ENCODE peak calls at places on chromosomes 5 and 9, in ten cellular contexts. K is AG04449; A is cardiac muscle cell; Z is naive thymus-derived CD4-positive, alpha-beta T cell; U is mesendoderm; V is NT2/D1; Q is left ventricle myocardium inferior; M is neural progenitor cell; T is HFF-Myc; J is iPS DF 6.9. G is an unnamed sample.

GRCh38 chr9:126682928-126683697 is 69.4 kb downstream of the LMX1B start:
- DNase-seq in J (no peak), V (no peak), K (no peak), U (no peak), T (no peak), M (peak; percentile 68), A (no peak), Q (peak; percentile 51), Z (no peak), G (no peak)

GRCh38 chr9:97980479-97980803 is 2.7 kb upstream of the ANP32B start:
- DNase-seq in Q (peak; percentile 58), K (no peak), V (no peak), U (no peak), A (peak; percentile 43), J (no peak), T (no peak), Z (no peak), M (no peak), G (no peak)

GRCh38 chr5:127228540-127229184 is 61.9 kb upstream of the MEGF10 start:
- DNase-seq in A (no peak), U (peak; percentile 32), M (peak; percentile 36), V (no peak), J (peak; percentile 2), T (no peak), Z (no peak), K (no peak), Q (no peak), G (no peak)

GRCh38 chr5:119304439-119304838 is 51.4 kb upstream of the TNFAIP8 start:
- DNase-seq in A (no peak), M (no peak), U (no peak), Q (no peak), T (no peak), J (no peak), K (no peak), V (no peak), Z (no peak), G (no peak)

GRCh38 chr9:87711857-87712800 is 13.8 kb upstream of the CTSL start:
- DNase-seq in Q (no peak), T (peak; percentile 83), V (no peak), Z (no peak), M (no peak), K (peak; percentile 58), J (no peak), A (peak; percentile 89), U (peak; percentile 90), G (peak; percentile 66)

GRCh38 chr9:11045589-11045988 is 432.8 kb upstream of the PTPRD start:
- DNase-seq in J (no peak), A (no peak), Q (no peak), V (no peak), M (peak; percentile 23), U (peak; percentile 34), Z (no peak), K (no peak), T (no peak), G (no peak)

GRCh38 chr9:61670616-61671015 is 480.8 kb downstream of the SPATA31A7 start:
- DNase-seq in Z (no peak), V (no peak), U (no peak), K (no peak), T (no peak), J (no peak), Q (no peak), A (no peak), M (no peak), G (no peak)

GRCh38 chr9:124869986-124870560 is 8.1 kb downstream of the ARPC5L start:
- DNase-seq in T (no peak), A (peak; percentile 49), Z (peak; percentile 75), M (no peak), J (no peak), U (no peak), K (no peak), Q (no peak), V (no peak), G (no peak)

GRCh38 chr5:169467382-169467781 is 116.2 kb upstream of the SPDL1 start:
- DNase-seq in U (no peak), Q (no peak), T (no peak), A (peak; percentile 6), V (no peak), J (no peak), K (no peak), M (no peak), Z (no peak), G (no peak)

GRCh38 chr5:132821791-132822190 is 8.7 kb downstream of the SHROOM1 start:
- DNase-seq in U (no peak), M (no peak), A (no peak), V (no peak), T (no peak), J (no peak), Z (no peak), Q (no peak), K (no peak), G (no peak)

GRCh38 chr5:132816554-132816953 is 3.5 kb downstream of the SOWAHA start:
- DNase-seq in T (no peak), V (no peak), J (no peak), Q (no peak), Z (no peak), K (no peak), M (no peak), U (no peak), A (no peak), G (no peak)

GRCh38 chr5:132820162-132820754 is 7.2 kb downstream of the SOWAHA start:
- DNase-seq in J (no peak), Q (peak; percentile 89), U (peak; percentile 95), V (peak; percentile 78), A (peak; percentile 96), T (peak; percentile 72), Z (peak; percentile 71), M (peak; percentile 95), K (peak; percentile 37), G (peak; percentile 76)

GRCh38 chr5:132821350-132821749 is 8.2 kb downstream of the SOWAHA start:
- DNase-seq in J (no peak), M (no peak), U (no peak), V (no peak), T (no peak), Z (no peak), Q (no peak), A (no peak), K (no peak), G (no peak)

GRCh38 chr5:132819468-132819867 is 6.4 kb downstream of the SOWAHA start:
- DNase-seq in V (no peak), Z (no peak), T (no peak), K (no peak), U (no peak), J (no peak), A (no peak), M (no peak), Q (no peak), G (no peak)
- H3K4me3 ChIP-seq in V (no peak overlapping the region), Z (peak overlapping the region; percentile 34), T (no peak overlapping the region), K (no peak overlapping the region), U (no peak overlapping the region), J (no peak overlapping the region), A (no peak overlapping the region), M (no peak overlapping the region), Q (peak overlapping the region; percentile 29), G (no peak overlapping the region)

DNA sequence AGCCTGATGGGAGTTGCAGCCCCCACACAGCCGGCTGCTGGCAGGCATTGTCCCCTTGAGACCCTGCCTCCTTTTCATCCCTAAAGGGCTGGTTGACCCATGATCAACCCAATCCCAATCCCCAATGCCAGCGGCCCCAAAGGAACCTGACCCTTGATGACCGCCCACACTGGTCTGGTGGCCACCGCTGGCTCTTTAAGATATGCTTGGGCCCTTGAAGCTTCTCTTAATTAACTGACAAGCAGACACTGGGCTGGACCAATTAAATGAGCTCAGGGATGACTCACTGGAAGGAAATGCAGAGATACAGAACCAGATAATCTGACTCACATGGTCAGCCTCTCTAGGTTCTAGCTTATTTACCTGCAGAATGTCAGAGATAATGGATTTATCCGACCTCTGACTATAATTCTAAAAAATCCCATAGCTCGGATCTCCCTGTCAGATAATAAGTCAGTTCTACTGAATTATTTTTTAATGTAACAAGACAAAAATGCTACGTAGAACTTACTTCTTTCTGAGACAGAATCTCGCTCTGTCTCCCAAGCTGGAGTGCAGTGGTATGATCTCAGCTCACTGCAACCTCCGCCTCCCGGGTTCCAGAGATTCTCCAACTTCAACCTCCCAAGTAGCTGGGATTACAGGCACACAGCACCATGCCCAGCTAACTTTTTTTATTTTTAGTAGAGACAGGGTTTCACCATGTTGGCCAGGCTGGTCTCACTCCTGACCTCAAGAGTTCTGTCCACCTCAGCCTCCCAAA is 11.1 kb upstream of the MLANA start:
- DNase-seq in A (peak; percentile 77), M (peak; percentile 8), U (peak; percentile 96), Z (no peak), T (peak; percentile 63), Q (no peak), V (peak; percentile 42), J (no peak), K (peak; percentile 40), G (peak; percentile 32)
- H3K4me3 ChIP-seq in A (no peak overlapping the region), M (no peak overlapping the region), U (no peak overlapping the region), Z (no peak overlapping the region), T (no peak overlapping the region), Q (no peak overlapping the region), V (no peak overlapping the region), J (no peak overlapping the region), K (no peak overlapping the region), G (no peak overlapping the region)

GRCh38 chr5:174419523-174420132 is 304.8 kb upstream of the MSX2 start:
- DNase-seq in V (peak; percentile 88), U (peak; percentile 95), Z (peak; percentile 64), M (peak; percentile 96), Q (peak; percentile 87), T (peak; percentile 85), A (peak; percentile 96), J (peak; percentile 84), K (peak; percentile 68), G (peak; percentile 78)
- H3K4me3 ChIP-seq in V (peak overlapping the region; percentile 34), U (peak overlapping the region; percentile 27), Z (no peak overlapping the region), M (peak overlapping the region; percentile 47), Q (peak overlapping the region; percentile 31), T (peak overlapping the region; percentile 28), A (peak overlapping the region; percentile 30), J (peak overlapping the region; percentile 37), K (peak overlapping the region; percentile 47), G (no peak overlapping the region)

DNA sequence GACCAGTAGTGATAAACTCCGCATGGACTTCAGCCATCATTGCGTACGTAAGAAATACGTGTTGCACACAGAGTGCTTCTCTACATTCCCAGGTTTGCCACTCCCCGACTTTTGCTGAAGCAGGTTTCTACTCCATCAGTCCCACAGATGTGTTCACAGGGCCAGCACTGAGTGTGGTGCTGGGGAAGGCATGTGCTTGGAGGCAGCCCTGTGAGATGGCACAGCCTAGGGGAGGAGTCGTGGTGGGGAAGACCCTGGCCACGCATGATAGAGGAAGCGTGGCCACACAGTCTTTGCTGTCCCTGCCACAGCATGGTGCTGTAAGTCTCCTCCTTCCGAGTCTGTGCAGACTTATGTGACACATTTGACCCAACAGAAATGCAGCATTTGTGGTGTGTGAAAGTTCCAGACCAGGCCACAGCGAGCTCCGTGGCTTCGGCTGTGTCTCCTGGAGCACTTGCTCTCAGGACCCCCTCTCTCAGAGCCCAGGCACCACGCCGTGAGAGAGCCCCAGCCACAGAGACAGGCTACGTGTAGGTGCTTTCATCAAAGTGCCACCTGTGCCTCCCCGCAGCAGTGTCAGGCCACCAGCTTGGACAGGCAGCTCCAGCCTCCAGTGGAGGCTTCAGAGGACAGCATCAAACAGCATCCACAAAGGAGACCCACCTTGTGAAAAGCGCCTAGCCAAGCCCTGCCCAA is 197.8 kb downstream of the AUH start:
- DNase-seq in Q (no peak), J (no peak), A (no peak), U (no peak), Z (no peak), K (no peak), T (no peak), M (no peak), V (no peak), G (no peak)
- H3K4me3 ChIP-seq in Q (no peak overlapping the region), J (no peak overlapping the region), A (no peak overlapping the region), U (no peak overlapping the region), Z (peak overlapping the region; percentile 5), K (no peak overlapping the region), T (no peak overlapping the region), M (no peak overlapping the region), V (no peak overlapping the region), G (no peak overlapping the region)

G was measured in AG09309.